ENCODE peak calls at places on chromosomes 1 and 21, in five cellular contexts. J is mesenchymal stem cell, I is IMR-90, V is H1, X is trophoblast cell. B is an unnamed sample. For H3K4me1, the result is how much of the 10 kb centered on the place peaks cover.

GRCh38 chr21:38470762-38471161 is 27.5 kb downstream of the ERG start:
- DNase-seq in V (no peak), J (no peak), X (no peak), I (no peak), B (no peak)

GRCh38 chr1:161439280-161440232 is 65.7 kb upstream of the FCGR2A start:
- DNase-seq in X (no peak), I (peak), J (peak), V (peak), B (no peak)

GRCh38 chr1:212975607-212975918 is 25.2 kb downstream of the VASH2 start:
- DNase-seq in V (no peak), J (peak), I (peak), X (no peak), B (no peak)

GRCh38 chr1:196437671-196438070 is 170.6 kb downstream of the KCNT2 start:
- DNase-seq in X (no peak), J (no peak), I (no peak), V (no peak), B (no peak)

GRCh38 chr1:177249231-177249630 is 78.5 kb downstream of the BRINP2 start:
- DNase-seq in V (no peak), X (no peak), J (no peak), I (no peak), B (no peak)

GRCh38 chr1:21706151-21706835 is 37.1 kb upstream of the RAP1GAP start:
- DNase-seq in I (peak), J (peak), V (no peak), X (no peak), B (peak)

GRCh38 chr1:175717610-175718195 is 25.7 kb downstream of the TNR start:
- DNase-seq in V (no peak), X (no peak), I (no peak), J (no peak), B (no peak)

GRCh38 chr1:66311628-66312027 is 222.3 kb upstream of the SGIP1 start:
- DNase-seq in I (no peak), X (no peak), J (no peak), V (no peak), B (no peak)

GRCh38 chr1:222880586-222880985 is 65.7 kb downstream of the DISP1 start:
- DNase-seq in I (peak), V (no peak), X (no peak), J (peak), B (no peak)

GRCh38 chr1:180530501-180530900 is 28.1 kb upstream of the ACBD6 start:
- DNase-seq in X (peak), V (no peak), J (peak), I (peak), B (no peak)

GRCh38 chr1:148263128-148263905 is 111.2 kb upstream of the NBPF11 start:
- DNase-seq in I (peak), J (peak), V (peak), X (peak), B (peak)

GRCh38 chr1:229454056-229454455 is 20.2 kb upstream of the ACTA1 start:
- DNase-seq in V (no peak), I (no peak), X (no peak), J (no peak), B (no peak)

GRCh38 chr1:43421976-43422750 is 31.6 kb downstream of the HYI start:
- DNase-seq in X (no peak), J (no peak), V (no peak), I (no peak), B (no peak)

GRCh38 chr1:25556791-25557476 is 13.5 kb downstream of the LDLRAP1 start:
- DNase-seq in I (peak), J (no peak), X (no peak), V (no peak), B (no peak)

GRCh38 chr21:41776778-41777177 is 9.9 kb upstream of the RIPK4 start:
- DNase-seq in X (no peak), I (no peak), V (no peak), J (no peak), B (no peak)

GRCh38 chr1:80218112-80218511 is 1211.6 kb upstream of the ADGRL4 start:
- DNase-seq in V (no peak), X (peak), J (peak), I (peak), B (peak)

GRCh38 chr1:230572121-230573083 is 69.9 kb upstream of the COG2 start:
- DNase-seq in V (no peak), I (no peak), J (peak), X (no peak), B (no peak)

GRCh38 chr1:109151591-109151990 is 37.7 kb downstream of the ELAPOR1 start:
- DNase-seq in I (no peak), V (no peak), X (no peak), J (no peak), B (no peak)

GRCh38 chr1:220012259-220012658 is 34.0 kb downstream of the EPRS1 start:
- DNase-seq in I (peak), J (peak), X (no peak), V (no peak), B (no peak)

GRCh38 chr1:111208921-111209320 is 8.5 kb upstream of the DENND2D start:
- DNase-seq in J (no peak), I (no peak), V (no peak), X (peak), B (no peak)

GRCh38 chr1:205199931-205200299 is 11.6 kb downstream of the DSTYK start:
- DNase-seq in I (no peak), X (no peak), J (no peak), V (no peak), B (no peak)

GRCh38 chr21:35381743-35382310 is 332.7 kb upstream of the RUNX1 start:
- DNase-seq in X (peak), I (no peak), J (no peak), V (no peak), B (no peak)

GRCh38 chr21:29299906-29300546 is 1.3 kb downstream of the BACH1 start:
- DNase-seq in J (peak), X (peak), V (no peak), I (peak), B (peak)

GRCh38 chr1:220732137-220732536 is 16.0 kb upstream of the MTARC2 start:
- DNase-seq in V (no peak), I (no peak), X (no peak), J (no peak), B (no peak)

GRCh38 chr1:198128528-198128927 is 28.3 kb upstream of the NEK7 start:
- DNase-seq in J (no peak), V (no peak), X (no peak), I (peak), B (no peak)

GRCh38 chr1:186054932-186055331 is 320.1 kb downstream of the TPR start:
- DNase-seq in J (no peak), I (no peak), X (no peak), V (no peak), B (no peak)

GRCh38 chr21:33801424-33802405 is 113.9 kb downstream of the ATP5PO start:
- DNase-seq in J (peak), V (no peak), X (peak), I (peak), B (no peak)

GRCh38 chr1:203406446-203407045 is 55.6 kb upstream of the FMOD start:
- DNase-seq in V (no peak), J (peak), I (no peak), X (no peak), B (no peak)

GRCh38 chr1:171948491-171948890 is 107.2 kb downstream of the DNM3 start:
- DNase-seq in X (no peak), J (peak), V (no peak), I (peak), B (no peak)

GRCh38 chr1:92307980-92308379 is 9.1 kb downstream of the RPAP2 start:
- DNase-seq in X (no peak), J (no peak), V (no peak), I (no peak), B (no peak)

GRCh38 chr1:235087906-235088305 is 40.7 kb downstream of the TOMM20 start:
- DNase-seq in J (no peak), V (no peak), X (peak), I (no peak), B (no peak)

GRCh38 chr1:212976586-212976985 is 26.2 kb downstream of the VASH2 start:
- DNase-seq in J (no peak), V (no peak), I (no peak), X (no peak), B (no peak)

GRCh38 chr1:61295818-61296537 is 213.6 kb downstream of the NFIA start:
- DNase-seq in X (no peak), I (no peak), V (no peak), J (no peak), B (no peak)

GRCh38 chr1:180927348-180927747 is 14.7 kb downstream of the KIAA1614 start:
- DNase-seq in J (no peak), I (no peak), V (no peak), X (no peak), B (no peak)

GRCh38 chr1:228340686-228341449 is 65.8 kb downstream of the TRIM11 start:
- DNase-seq in J (no peak), I (no peak), X (peak), V (peak), B (no peak)

GRCh38 chr1:184150776-184151531 is 99.4 kb downstream of the TSEN15 start:
- DNase-seq in I (peak), X (no peak), J (peak), V (no peak), B (no peak)

GRCh38 chr1:155206891-155207577 is 663 bp downstream of the THBS3 start:
- DNase-seq in V (peak), X (peak), J (peak), I (peak), B (peak)
- H3K4me3 ChIP-seq in V (peak), X (peak), J (peak), I (no peak), B (peak)

GRCh38 chr21:16571594-16571993 is 841.8 kb downstream of the USP25 start:
- DNase-seq in I (no peak), V (no peak), X (no peak), J (no peak), B (no peak)
- H4K91ac ChIP-seq in I (no peak), V (no peak), X (no peak), J (no peak), B (no peak)

GRCh38 chr1:100353988-100354387 is 1.7 kb downstream of the CDC14A start:
- DNase-seq in J (peak), I (peak), V (no peak), X (peak), B (no peak)
- H3K4me1 ChIP-seq in J (under half), I (under half), V (under half), X (under half), B (under half)

GRCh38 chr1:17118706-17119075 is 560 bp downstream of the PADI2 start:
- DNase-seq in X (no peak), J (no peak), V (peak), I (no peak), B (no peak)

GRCh38 chr1:17120962-17121837 is 1.9 kb upstream of the PADI2 start:
- DNase-seq in J (peak), I (peak), V (no peak), X (no peak), B (no peak)

GRCh38 chr1:17119076-17119743 is at the start of gene PADI2:
- DNase-seq in J (peak), I (peak), V (peak), X (peak), B (peak)

GRCh38 chr1:17120483-17120882 is 1.2 kb upstream of the PADI2 start:
- DNase-seq in V (no peak), J (no peak), I (no peak), X (no peak), B (no peak)

DNA sequence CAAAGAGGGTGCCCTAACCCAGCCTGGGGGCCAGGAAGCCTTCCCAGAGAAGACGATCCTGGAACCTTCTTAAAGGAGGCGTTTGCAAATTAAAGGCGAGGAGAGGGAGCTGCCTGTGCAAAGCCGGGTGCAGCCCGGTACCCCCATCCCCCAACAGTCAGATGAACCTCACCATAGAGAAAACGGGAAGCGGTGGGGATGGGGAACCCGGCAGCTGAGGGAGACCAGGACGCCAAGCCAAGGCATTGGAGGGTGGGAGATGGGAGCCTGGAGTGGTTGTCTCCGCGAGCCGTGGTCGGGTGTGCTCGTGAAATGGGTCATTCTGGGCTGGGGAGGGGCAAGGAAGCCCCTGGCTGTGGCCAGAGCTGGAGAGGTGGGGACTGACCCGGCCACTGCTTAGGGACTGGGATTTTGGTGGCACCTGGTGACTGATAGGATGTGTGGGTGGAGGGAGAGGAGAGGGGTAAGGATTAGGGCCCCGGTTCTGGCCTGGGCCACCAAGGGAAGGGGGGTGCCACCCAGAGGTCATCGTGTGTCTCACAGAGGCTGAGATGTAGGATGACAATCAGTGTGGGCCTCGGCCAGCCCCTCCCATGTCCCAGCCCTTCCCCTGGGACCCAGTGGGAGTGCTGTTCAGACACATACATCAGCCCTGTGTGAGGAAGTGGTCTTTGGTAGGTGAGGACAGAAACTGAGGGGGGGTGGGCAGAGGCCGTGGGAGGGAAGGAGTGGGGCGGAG is 662 bp upstream of the PADI2 start:
- DNase-seq in V (no peak), I (no peak), X (no peak), J (no peak), B (no peak)
- H3K4me3 ChIP-seq in V (peak), I (no peak), X (no peak), J (no peak), B (no peak)

GRCh38 chr1:63793741-63794240 is 20.0 kb downstream of the ROR1 start:
- DNase-seq in X (no peak), I (no peak), V (no peak), J (no peak), B (no peak)
- H4K91ac ChIP-seq in X (no peak), I (no peak), V (no peak), J (no peak), B (no peak)

GRCh38 chr1:65063025-65063424 is 85.0 kb upstream of the AK4 start:
- DNase-seq in J (no peak), V (no peak), I (no peak), X (no peak), B (no peak)
- H3K4me1 ChIP-seq in J (under half), V (under half), I (under half), X (under half), B (under half)

GRCh38 chr1:10745383-10745782 is 51.1 kb downstream of the CASZ1 start:
- DNase-seq in J (no peak), V (no peak), X (no peak), I (no peak), B (no peak)
- H3K4me3 ChIP-seq in J (no peak), V (no peak), X (no peak), I (no peak), B (no peak)

DNA sequence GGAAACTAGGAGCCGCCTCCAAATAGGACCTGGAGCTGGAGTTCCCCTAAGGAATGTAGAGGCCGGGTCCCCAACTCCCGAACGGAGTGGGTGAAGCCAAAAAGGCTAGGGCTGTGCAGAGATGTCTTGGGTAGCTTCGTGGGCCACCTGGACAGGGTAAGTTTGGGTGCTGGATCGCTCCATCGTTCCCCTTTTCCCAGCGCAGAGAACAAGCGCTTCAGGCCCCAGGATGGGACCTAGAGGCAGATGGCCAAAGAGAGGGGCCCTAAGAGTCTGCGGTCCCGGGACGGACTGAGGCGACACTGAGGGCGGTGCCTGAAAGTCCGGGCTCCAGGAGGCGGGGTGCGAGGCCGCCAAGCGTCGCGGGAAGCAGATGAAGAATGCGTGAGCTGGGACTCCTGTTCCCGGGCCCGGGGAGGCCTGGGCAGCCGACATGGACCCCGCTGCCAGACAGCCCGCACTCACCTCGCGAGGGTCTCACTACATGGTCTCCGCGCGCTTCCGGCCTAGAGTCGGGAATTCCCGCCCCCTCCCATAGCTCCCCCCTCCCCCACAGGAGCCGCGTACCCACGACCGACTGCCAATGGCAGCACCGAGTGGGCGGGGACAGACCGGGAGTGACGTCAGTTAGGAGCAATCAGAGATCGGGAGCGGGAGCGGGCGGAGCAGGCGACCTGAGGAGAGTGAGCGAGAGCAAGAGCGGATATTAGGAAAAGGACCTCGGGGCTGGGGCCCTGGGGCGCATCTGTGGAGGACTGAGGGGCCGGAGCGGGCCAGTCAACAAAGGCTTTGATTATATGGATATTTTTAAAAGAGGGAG is at the start of gene SLC39A1:
- DNase-seq in I (peak), V (peak), J (peak), X (peak), B (peak)
- H4K91ac ChIP-seq in I (peak), V (peak), J (peak), X (peak), B (no peak)